ENCODE peak calls at places on chromosomes 12 and 14, in nine cellular contexts. One of them, this sample, is unnamed.

GRCh38 chr12:32252199-32253073 is 145.8 kb downstream of the BICD1 start:
- DNase-seq in testis: no peak
- DNase-seq in CD4-positive, alpha-beta T cell: no peak
- DNase-seq in lower lobe of right lung: no peak
- DNase-seq in OCI-LY7: no peak
- DNase-seq in pancreas: no peak
- DNase-seq in fibroblast of lung: no peak
- DNase-seq in GM23338: peak
- DNase-seq in psoas muscle: no peak
- DNase-seq in this sample: no peak

GRCh38 chr12:76587428-76588178 is 28.0 kb upstream of the OSBPL8 start:
- DNase-seq in testis: no peak
- DNase-seq in OCI-LY7: no peak
- DNase-seq in CD4-positive, alpha-beta T cell: no peak
- DNase-seq in pancreas: no peak
- DNase-seq in fibroblast of lung: no peak
- DNase-seq in GM23338: no peak
- DNase-seq in lower lobe of right lung: no peak
- DNase-seq in psoas muscle: no peak
- DNase-seq in this sample: no peak

GRCh38 chr14:85464135-85464534 is 65.8 kb upstream of the FLRT2 start:
- DNase-seq in OCI-LY7: no peak
- DNase-seq in psoas muscle: no peak
- DNase-seq in lower lobe of right lung: no peak
- DNase-seq in CD4-positive, alpha-beta T cell: no peak
- DNase-seq in testis: no peak
- DNase-seq in pancreas: no peak
- DNase-seq in GM23338: no peak
- DNase-seq in fibroblast of lung: no peak
- DNase-seq in this sample: no peak

GRCh38 chr14:105767315-105767714 is 240.9 kb downstream of the TMEM121 start:
- DNase-seq in psoas muscle: no peak
- DNase-seq in GM23338: no peak
- DNase-seq in lower lobe of right lung: no peak
- DNase-seq in fibroblast of lung: no peak
- DNase-seq in CD4-positive, alpha-beta T cell: no peak
- DNase-seq in pancreas: no peak
- DNase-seq in OCI-LY7: no peak
- DNase-seq in testis: no peak
- DNase-seq in this sample: no peak

GRCh38 chr12:89825591-89826449 is 117.2 kb upstream of the ATP2B1 start:
- DNase-seq in OCI-LY7: peak
- DNase-seq in fibroblast of lung: peak
- DNase-seq in testis: no peak
- DNase-seq in psoas muscle: no peak
- DNase-seq in lower lobe of right lung: no peak
- DNase-seq in pancreas: no peak
- DNase-seq in GM23338: no peak
- DNase-seq in CD4-positive, alpha-beta T cell: no peak
- DNase-seq in this sample: no peak

GRCh38 chr14:66345986-66346385 is 140.2 kb upstream of the CCDC196 start:
- DNase-seq in pancreas: no peak
- DNase-seq in GM23338: no peak
- DNase-seq in lower lobe of right lung: no peak
- DNase-seq in OCI-LY7: no peak
- DNase-seq in testis: no peak
- DNase-seq in CD4-positive, alpha-beta T cell: no peak
- DNase-seq in psoas muscle: no peak
- DNase-seq in fibroblast of lung: no peak
- DNase-seq in this sample: no peak

GRCh38 chr12:104735801-104736200 is 222.3 kb downstream of the SLC41A2 start:
- DNase-seq in CD4-positive, alpha-beta T cell: no peak
- DNase-seq in OCI-LY7: no peak
- DNase-seq in psoas muscle: no peak
- DNase-seq in fibroblast of lung: no peak
- DNase-seq in lower lobe of right lung: no peak
- DNase-seq in pancreas: no peak
- DNase-seq in GM23338: no peak
- DNase-seq in testis: no peak
- DNase-seq in this sample: no peak

GRCh38 chr14:72618424-72618823 is 275.5 kb downstream of the DPF3 start:
- DNase-seq in CD4-positive, alpha-beta T cell: no peak
- DNase-seq in fibroblast of lung: no peak
- DNase-seq in psoas muscle: no peak
- DNase-seq in lower lobe of right lung: no peak
- DNase-seq in OCI-LY7: no peak
- DNase-seq in GM23338: no peak
- DNase-seq in pancreas: peak
- DNase-seq in testis: no peak
- DNase-seq in this sample: no peak

GRCh38 chr14:105860615-105861580 is 334.5 kb downstream of the TMEM121 start:
- DNase-seq in CD4-positive, alpha-beta T cell: no peak
- DNase-seq in OCI-LY7: peak
- DNase-seq in testis: peak
- DNase-seq in pancreas: peak
- DNase-seq in GM23338: no peak
- DNase-seq in psoas muscle: no peak
- DNase-seq in fibroblast of lung: no peak
- DNase-seq in lower lobe of right lung: peak
- DNase-seq in this sample: no peak

GRCh38 chr12:4813741-4814140 is 93.5 kb downstream of the GALNT8 start:
- DNase-seq in lower lobe of right lung: no peak
- DNase-seq in CD4-positive, alpha-beta T cell: no peak
- DNase-seq in pancreas: no peak
- DNase-seq in fibroblast of lung: no peak
- DNase-seq in GM23338: no peak
- DNase-seq in OCI-LY7: no peak
- DNase-seq in testis: no peak
- DNase-seq in psoas muscle: no peak
- DNase-seq in this sample: no peak

GRCh38 chr14:90091393-90091792 is 29.6 kb downstream of the KCNK13 start:
- DNase-seq in lower lobe of right lung: no peak
- DNase-seq in CD4-positive, alpha-beta T cell: no peak
- DNase-seq in fibroblast of lung: peak
- DNase-seq in pancreas: no peak
- DNase-seq in OCI-LY7: no peak
- DNase-seq in GM23338: no peak
- DNase-seq in psoas muscle: no peak
- DNase-seq in testis: no peak
- DNase-seq in this sample: no peak

GRCh38 chr12:92722897-92723296 is 20.1 kb downstream of the PLEKHG7 start:
- DNase-seq in GM23338: no peak
- DNase-seq in pancreas: no peak
- DNase-seq in OCI-LY7: no peak
- DNase-seq in CD4-positive, alpha-beta T cell: no peak
- DNase-seq in testis: no peak
- DNase-seq in psoas muscle: no peak
- DNase-seq in lower lobe of right lung: no peak
- DNase-seq in fibroblast of lung: no peak
- DNase-seq in this sample: no peak
- H3K27ac ChIP-seq in GM23338: no peak
- H3K27ac ChIP-seq in pancreas: no peak
- H3K27ac ChIP-seq in OCI-LY7: no peak
- H3K27ac ChIP-seq in CD4-positive, alpha-beta T cell: no peak
- H3K27ac ChIP-seq in testis: no peak
- H3K27ac ChIP-seq in psoas muscle: no peak
- H3K27ac ChIP-seq in lower lobe of right lung: no peak
- H3K27ac ChIP-seq in fibroblast of lung: no peak
- H3K27ac ChIP-seq in this sample: no peak

GRCh38 chr14:54747616-54748015 is 155.0 kb downstream of the GCH1 start:
- DNase-seq in OCI-LY7: no peak
- DNase-seq in fibroblast of lung: no peak
- DNase-seq in CD4-positive, alpha-beta T cell: no peak
- DNase-seq in GM23338: no peak
- DNase-seq in testis: no peak
- DNase-seq in pancreas: no peak
- DNase-seq in psoas muscle: no peak
- DNase-seq in lower lobe of right lung: no peak
- DNase-seq in this sample: no peak
- H3K27ac ChIP-seq in OCI-LY7: no peak
- H3K27ac ChIP-seq in fibroblast of lung: no peak
- H3K27ac ChIP-seq in CD4-positive, alpha-beta T cell: no peak
- H3K27ac ChIP-seq in GM23338: no peak
- H3K27ac ChIP-seq in testis: no peak
- H3K27ac ChIP-seq in pancreas: no peak
- H3K27ac ChIP-seq in psoas muscle: no peak
- H3K27ac ChIP-seq in lower lobe of right lung: no peak
- H3K27ac ChIP-seq in this sample: no peak

GRCh38 chr14:69636051-69636639 is 24.7 kb downstream of the SUSD6 start:
- DNase-seq in testis: no peak
- DNase-seq in fibroblast of lung: no peak
- DNase-seq in lower lobe of right lung: no peak
- DNase-seq in OCI-LY7: peak
- DNase-seq in GM23338: no peak
- DNase-seq in pancreas: no peak
- DNase-seq in CD4-positive, alpha-beta T cell: no peak
- DNase-seq in psoas muscle: no peak
- DNase-seq in this sample: no peak

GRCh38 chr14:69633238-69633637 is 21.8 kb downstream of the SUSD6 start:
- DNase-seq in pancreas: no peak
- DNase-seq in testis: no peak
- DNase-seq in lower lobe of right lung: no peak
- DNase-seq in GM23338: peak
- DNase-seq in psoas muscle: no peak
- DNase-seq in OCI-LY7: no peak
- DNase-seq in fibroblast of lung: no peak
- DNase-seq in CD4-positive, alpha-beta T cell: no peak
- DNase-seq in this sample: no peak

GRCh38 chr14:69636718-69637480 is 25.5 kb downstream of the SUSD6 start:
- DNase-seq in pancreas: no peak
- DNase-seq in testis: no peak
- DNase-seq in psoas muscle: no peak
- DNase-seq in fibroblast of lung: no peak
- DNase-seq in lower lobe of right lung: no peak
- DNase-seq in OCI-LY7: no peak
- DNase-seq in GM23338: no peak
- DNase-seq in CD4-positive, alpha-beta T cell: no peak
- DNase-seq in this sample: no peak

GRCh38 chr14:69632752-69633151 is 21.4 kb downstream of the SUSD6 start:
- DNase-seq in CD4-positive, alpha-beta T cell: no peak
- DNase-seq in psoas muscle: no peak
- DNase-seq in testis: no peak
- DNase-seq in lower lobe of right lung: no peak
- DNase-seq in fibroblast of lung: no peak
- DNase-seq in GM23338: no peak
- DNase-seq in pancreas: no peak
- DNase-seq in OCI-LY7: no peak
- DNase-seq in this sample: no peak

GRCh38 chr14:69634871-69635270 is 23.5 kb downstream of the SUSD6 start:
- DNase-seq in testis: no peak
- DNase-seq in OCI-LY7: no peak
- DNase-seq in GM23338: no peak
- DNase-seq in lower lobe of right lung: no peak
- DNase-seq in pancreas: no peak
- DNase-seq in CD4-positive, alpha-beta T cell: no peak
- DNase-seq in psoas muscle: no peak
- DNase-seq in fibroblast of lung: no peak
- DNase-seq in this sample: no peak
- H3K27ac ChIP-seq in testis: peak
- H3K27ac ChIP-seq in OCI-LY7: peak
- H3K27ac ChIP-seq in GM23338: no peak
- H3K27ac ChIP-seq in lower lobe of right lung: no peak
- H3K27ac ChIP-seq in pancreas: no peak
- H3K27ac ChIP-seq in CD4-positive, alpha-beta T cell: no peak
- H3K27ac ChIP-seq in psoas muscle: no peak
- H3K27ac ChIP-seq in fibroblast of lung: no peak
- H3K27ac ChIP-seq in this sample: no peak

GRCh38 chr14:54672688-54673087 is 105.8 kb downstream of the SAMD4A start:
- DNase-seq in fibroblast of lung: peak
- DNase-seq in testis: no peak
- DNase-seq in CD4-positive, alpha-beta T cell: no peak
- DNase-seq in OCI-LY7: no peak
- DNase-seq in GM23338: no peak
- DNase-seq in lower lobe of right lung: no peak
- DNase-seq in pancreas: no peak
- DNase-seq in psoas muscle: no peak
- DNase-seq in this sample: no peak

GRCh38 chr14:54667764-54668163 is 100.8 kb downstream of the SAMD4A start:
- DNase-seq in lower lobe of right lung: no peak
- DNase-seq in pancreas: no peak
- DNase-seq in OCI-LY7: no peak
- DNase-seq in psoas muscle: no peak
- DNase-seq in fibroblast of lung: no peak
- DNase-seq in CD4-positive, alpha-beta T cell: no peak
- DNase-seq in GM23338: no peak
- DNase-seq in testis: no peak
- DNase-seq in this sample: no peak

GRCh38 chr14:54671537-54671936 is 104.6 kb downstream of the SAMD4A start:
- DNase-seq in pancreas: no peak
- DNase-seq in CD4-positive, alpha-beta T cell: no peak
- DNase-seq in testis: no peak
- DNase-seq in fibroblast of lung: no peak
- DNase-seq in OCI-LY7: no peak
- DNase-seq in psoas muscle: no peak
- DNase-seq in GM23338: no peak
- DNase-seq in lower lobe of right lung: no peak
- DNase-seq in this sample: no peak

GRCh38 chr14:54672181-54672580 is 105.3 kb downstream of the SAMD4A start:
- DNase-seq in CD4-positive, alpha-beta T cell: no peak
- DNase-seq in fibroblast of lung: no peak
- DNase-seq in testis: no peak
- DNase-seq in psoas muscle: no peak
- DNase-seq in GM23338: no peak
- DNase-seq in lower lobe of right lung: no peak
- DNase-seq in OCI-LY7: no peak
- DNase-seq in pancreas: no peak
- DNase-seq in this sample: peak

DNA sequence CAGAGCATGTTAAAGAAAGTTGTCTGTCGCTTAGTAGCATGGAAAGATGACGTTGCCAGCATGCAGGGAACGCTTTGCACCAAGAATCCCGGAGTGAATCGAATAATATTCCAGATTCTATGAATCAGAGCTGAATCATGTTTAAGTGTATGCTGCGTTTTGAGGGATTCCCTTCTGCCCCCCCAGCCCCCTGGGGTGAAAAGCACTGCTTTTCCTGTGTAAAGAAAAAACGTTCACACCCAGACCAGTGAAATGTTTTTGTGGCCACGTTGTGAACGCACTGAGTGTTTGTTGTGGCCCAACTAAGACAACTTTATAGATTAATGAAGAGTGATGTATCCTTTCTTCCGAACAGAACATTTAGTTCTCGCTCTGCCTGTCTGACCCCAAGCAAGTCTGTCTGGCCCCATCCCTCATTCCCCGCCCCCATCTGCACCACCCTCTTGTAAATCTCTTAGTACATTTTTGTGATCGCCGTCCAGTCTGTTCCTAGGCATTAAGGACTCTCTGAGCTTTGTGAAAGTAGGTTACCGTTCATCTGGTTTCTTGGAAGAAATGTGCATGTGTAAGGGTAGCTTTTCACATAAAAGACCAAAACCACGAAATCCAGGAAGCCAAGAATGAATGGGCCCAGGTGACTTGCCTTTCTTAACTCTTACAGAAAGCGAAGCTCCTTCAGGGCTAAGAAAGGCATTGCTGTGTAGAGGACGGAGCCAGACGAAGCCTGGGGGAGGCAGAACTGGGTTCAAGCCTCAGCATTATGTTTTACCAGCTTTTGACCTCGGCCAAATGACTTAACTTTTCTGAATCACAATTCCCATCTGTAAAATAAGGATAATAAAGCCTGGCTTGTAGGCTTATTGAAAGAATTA is 103.1 kb downstream of the SAMD4A start:
- DNase-seq in lower lobe of right lung: no peak
- DNase-seq in testis: peak
- DNase-seq in pancreas: no peak
- DNase-seq in fibroblast of lung: peak
- DNase-seq in GM23338: no peak
- DNase-seq in OCI-LY7: no peak
- DNase-seq in CD4-positive, alpha-beta T cell: no peak
- DNase-seq in psoas muscle: peak
- DNase-seq in this sample: no peak
- H3K27ac ChIP-seq in lower lobe of right lung: no peak
- H3K27ac ChIP-seq in testis: peak
- H3K27ac ChIP-seq in pancreas: no peak
- H3K27ac ChIP-seq in fibroblast of lung: peak
- H3K27ac ChIP-seq in GM23338: no peak
- H3K27ac ChIP-seq in OCI-LY7: no peak
- H3K27ac ChIP-seq in CD4-positive, alpha-beta T cell: no peak
- H3K27ac ChIP-seq in psoas muscle: peak
- H3K27ac ChIP-seq in this sample: peak

This sample was measured in caudate nucleus.